ENCODE peak calls at places on chromosomes 4 and X, in eight cellular contexts. One of them, this sample, is unnamed.

GRCh38 chr4:81436928-81437327 is 34.8 kb downstream of the RASGEF1B start:
- DNase-seq in NCI-H1417: no peak
- DNase-seq in activated CD8-positive, alpha-beta memory T cell treated with anti-CD3 and anti-CD28 coated beads, Interleukin-2, amount 50 U/mL, for 48 hours: no peak
- DNase-seq in HepG2: no peak
- DNase-seq in fibroblast of pulmonary artery: no peak
- DNase-seq in activated naive CD8-positive, alpha-beta T cell treated with anti-CD3 and anti-CD28 coated beads for 36 hours: no peak
- DNase-seq in nephron progenitor cell: no peak
- DNase-seq in effector CD4-positive, alpha-beta T cell: no peak
- DNase-seq in this sample: no peak

GRCh38 chrX:40945366-40945713 is 139.9 kb upstream of the USP9X start:
- DNase-seq in NCI-H1417: no peak
- DNase-seq in activated CD8-positive, alpha-beta memory T cell treated with anti-CD3 and anti-CD28 coated beads, Interleukin-2, amount 50 U/mL, for 48 hours: no peak
- DNase-seq in HepG2: no peak
- DNase-seq in fibroblast of pulmonary artery: peak
- DNase-seq in activated naive CD8-positive, alpha-beta T cell treated with anti-CD3 and anti-CD28 coated beads for 36 hours: no peak
- DNase-seq in nephron progenitor cell: no peak
- DNase-seq in effector CD4-positive, alpha-beta T cell: no peak
- DNase-seq in this sample: no peak

GRCh38 chr4:38745881-38746280 is 36.9 kb downstream of the TLR10 start:
- DNase-seq in NCI-H1417: no peak
- DNase-seq in activated CD8-positive, alpha-beta memory T cell treated with anti-CD3 and anti-CD28 coated beads, Interleukin-2, amount 50 U/mL, for 48 hours: no peak
- DNase-seq in HepG2: no peak
- DNase-seq in fibroblast of pulmonary artery: no peak
- DNase-seq in activated naive CD8-positive, alpha-beta T cell treated with anti-CD3 and anti-CD28 coated beads for 36 hours: no peak
- DNase-seq in nephron progenitor cell: no peak
- DNase-seq in effector CD4-positive, alpha-beta T cell: no peak
- DNase-seq in this sample: no peak

GRCh38 chr4:156983366-156983765 is 11.8 kb upstream of the PDGFC start:
- DNase-seq in NCI-H1417: no peak
- DNase-seq in activated CD8-positive, alpha-beta memory T cell treated with anti-CD3 and anti-CD28 coated beads, Interleukin-2, amount 50 U/mL, for 48 hours: no peak
- DNase-seq in HepG2: no peak
- DNase-seq in fibroblast of pulmonary artery: peak
- DNase-seq in activated naive CD8-positive, alpha-beta T cell treated with anti-CD3 and anti-CD28 coated beads for 36 hours: no peak
- DNase-seq in nephron progenitor cell: no peak
- DNase-seq in effector CD4-positive, alpha-beta T cell: no peak
- DNase-seq in this sample: no peak

GRCh38 chr4:73870778-73871177 is 1.6 kb downstream of the CXCL1 start:
- DNase-seq in NCI-H1417: no peak
- DNase-seq in activated CD8-positive, alpha-beta memory T cell treated with anti-CD3 and anti-CD28 coated beads, Interleukin-2, amount 50 U/mL, for 48 hours: no peak
- DNase-seq in HepG2: no peak
- DNase-seq in fibroblast of pulmonary artery: peak
- DNase-seq in activated naive CD8-positive, alpha-beta T cell treated with anti-CD3 and anti-CD28 coated beads for 36 hours: no peak
- DNase-seq in nephron progenitor cell: no peak
- DNase-seq in effector CD4-positive, alpha-beta T cell: no peak
- DNase-seq in this sample: no peak

GRCh38 chr4:170591076-170591475 is 501.3 kb upstream of the AADAT start:
- DNase-seq in NCI-H1417: no peak
- DNase-seq in activated CD8-positive, alpha-beta memory T cell treated with anti-CD3 and anti-CD28 coated beads, Interleukin-2, amount 50 U/mL, for 48 hours: no peak
- DNase-seq in HepG2: no peak
- DNase-seq in fibroblast of pulmonary artery: no peak
- DNase-seq in activated naive CD8-positive, alpha-beta T cell treated with anti-CD3 and anti-CD28 coated beads for 36 hours: no peak
- DNase-seq in nephron progenitor cell: no peak
- DNase-seq in effector CD4-positive, alpha-beta T cell: no peak
- DNase-seq in this sample: no peak

GRCh38 chrX:12767856-12768255 is 23.4 kb upstream of the PRPS2 start:
- DNase-seq in NCI-H1417: no peak
- DNase-seq in activated CD8-positive, alpha-beta memory T cell treated with anti-CD3 and anti-CD28 coated beads, Interleukin-2, amount 50 U/mL, for 48 hours: no peak
- DNase-seq in HepG2: no peak
- DNase-seq in fibroblast of pulmonary artery: no peak
- DNase-seq in activated naive CD8-positive, alpha-beta T cell treated with anti-CD3 and anti-CD28 coated beads for 36 hours: no peak
- DNase-seq in nephron progenitor cell: no peak
- DNase-seq in effector CD4-positive, alpha-beta T cell: no peak
- DNase-seq in this sample: no peak

GRCh38 chr4:2395038-2395437 is 23.4 kb downstream of the ZFYVE28 start:
- DNase-seq in NCI-H1417: no peak
- DNase-seq in activated CD8-positive, alpha-beta memory T cell treated with anti-CD3 and anti-CD28 coated beads, Interleukin-2, amount 50 U/mL, for 48 hours: no peak
- DNase-seq in HepG2: no peak
- DNase-seq in fibroblast of pulmonary artery: peak
- DNase-seq in activated naive CD8-positive, alpha-beta T cell treated with anti-CD3 and anti-CD28 coated beads for 36 hours: no peak
- DNase-seq in nephron progenitor cell: no peak
- DNase-seq in effector CD4-positive, alpha-beta T cell: no peak
- DNase-seq in this sample: no peak

GRCh38 chr4:170652571-170652970 is 562.8 kb upstream of the AADAT start:
- DNase-seq in NCI-H1417: no peak
- DNase-seq in activated CD8-positive, alpha-beta memory T cell treated with anti-CD3 and anti-CD28 coated beads, Interleukin-2, amount 50 U/mL, for 48 hours: no peak
- DNase-seq in HepG2: no peak
- DNase-seq in fibroblast of pulmonary artery: no peak
- DNase-seq in activated naive CD8-positive, alpha-beta T cell treated with anti-CD3 and anti-CD28 coated beads for 36 hours: no peak
- DNase-seq in nephron progenitor cell: no peak
- DNase-seq in effector CD4-positive, alpha-beta T cell: no peak
- DNase-seq in this sample: no peak

GRCh38 chrX:24837966-24838365 is 144.2 kb downstream of the POLA1 start:
- DNase-seq in NCI-H1417: no peak
- DNase-seq in activated CD8-positive, alpha-beta memory T cell treated with anti-CD3 and anti-CD28 coated beads, Interleukin-2, amount 50 U/mL, for 48 hours: no peak
- DNase-seq in HepG2: no peak
- DNase-seq in fibroblast of pulmonary artery: no peak
- DNase-seq in activated naive CD8-positive, alpha-beta T cell treated with anti-CD3 and anti-CD28 coated beads for 36 hours: no peak
- DNase-seq in nephron progenitor cell: no peak
- DNase-seq in effector CD4-positive, alpha-beta T cell: no peak
- DNase-seq in this sample: no peak

GRCh38 chr4:123481034-123481433 is 84.4 kb downstream of the SPRY1 start:
- DNase-seq in NCI-H1417: no peak
- DNase-seq in activated CD8-positive, alpha-beta memory T cell treated with anti-CD3 and anti-CD28 coated beads, Interleukin-2, amount 50 U/mL, for 48 hours: no peak
- DNase-seq in HepG2: no peak
- DNase-seq in fibroblast of pulmonary artery: peak
- DNase-seq in activated naive CD8-positive, alpha-beta T cell treated with anti-CD3 and anti-CD28 coated beads for 36 hours: no peak
- DNase-seq in nephron progenitor cell: no peak
- DNase-seq in effector CD4-positive, alpha-beta T cell: no peak
- DNase-seq in this sample: peak

GRCh38 chrX:31609130-31609529 is 537.3 kb upstream of the FTHL17 start:
- DNase-seq in NCI-H1417: no peak
- DNase-seq in activated CD8-positive, alpha-beta memory T cell treated with anti-CD3 and anti-CD28 coated beads, Interleukin-2, amount 50 U/mL, for 48 hours: no peak
- DNase-seq in HepG2: no peak
- DNase-seq in fibroblast of pulmonary artery: peak
- DNase-seq in activated naive CD8-positive, alpha-beta T cell treated with anti-CD3 and anti-CD28 coated beads for 36 hours: no peak
- DNase-seq in nephron progenitor cell: no peak
- DNase-seq in effector CD4-positive, alpha-beta T cell: no peak
- DNase-seq in this sample: no peak

GRCh38 chr4:87235020-87235671 is 14.7 kb upstream of the KLHL8 start:
- DNase-seq in NCI-H1417: no peak
- DNase-seq in activated CD8-positive, alpha-beta memory T cell treated with anti-CD3 and anti-CD28 coated beads, Interleukin-2, amount 50 U/mL, for 48 hours: no peak
- DNase-seq in HepG2: no peak
- DNase-seq in fibroblast of pulmonary artery: no peak
- DNase-seq in activated naive CD8-positive, alpha-beta T cell treated with anti-CD3 and anti-CD28 coated beads for 36 hours: no peak
- DNase-seq in nephron progenitor cell: no peak
- DNase-seq in effector CD4-positive, alpha-beta T cell: no peak
- DNase-seq in this sample: no peak

GRCh38 chr4:111639876-111640275 is 505.4 kb upstream of the FAM241A start:
- DNase-seq in NCI-H1417: no peak
- DNase-seq in activated CD8-positive, alpha-beta memory T cell treated with anti-CD3 and anti-CD28 coated beads, Interleukin-2, amount 50 U/mL, for 48 hours: no peak
- DNase-seq in HepG2: no peak
- DNase-seq in fibroblast of pulmonary artery: peak
- DNase-seq in activated naive CD8-positive, alpha-beta T cell treated with anti-CD3 and anti-CD28 coated beads for 36 hours: no peak
- DNase-seq in nephron progenitor cell: no peak
- DNase-seq in effector CD4-positive, alpha-beta T cell: no peak
- DNase-seq in this sample: no peak

GRCh38 chr4:185123479-185123878 is 19.6 kb upstream of the SLC25A4 start:
- DNase-seq in NCI-H1417: no peak
- DNase-seq in activated CD8-positive, alpha-beta memory T cell treated with anti-CD3 and anti-CD28 coated beads, Interleukin-2, amount 50 U/mL, for 48 hours: no peak
- DNase-seq in HepG2: no peak
- DNase-seq in fibroblast of pulmonary artery: no peak
- DNase-seq in activated naive CD8-positive, alpha-beta T cell treated with anti-CD3 and anti-CD28 coated beads for 36 hours: no peak
- DNase-seq in nephron progenitor cell: no peak
- DNase-seq in effector CD4-positive, alpha-beta T cell: no peak
- DNase-seq in this sample: no peak

GRCh38 chrX:154399527-154400368 is 1.6 kb downstream of the RPL10 start:
- DNase-seq in NCI-H1417: no peak
- DNase-seq in activated CD8-positive, alpha-beta memory T cell treated with anti-CD3 and anti-CD28 coated beads, Interleukin-2, amount 50 U/mL, for 48 hours: no peak
- DNase-seq in HepG2: no peak
- DNase-seq in fibroblast of pulmonary artery: no peak
- DNase-seq in activated naive CD8-positive, alpha-beta T cell treated with anti-CD3 and anti-CD28 coated beads for 36 hours: no peak
- DNase-seq in nephron progenitor cell: no peak
- DNase-seq in effector CD4-positive, alpha-beta T cell: no peak
- DNase-seq in this sample: peak

GRCh38 chr4:107283587-107284559 is 247.8 kb upstream of the DKK2 start:
- DNase-seq in NCI-H1417: no peak
- DNase-seq in activated CD8-positive, alpha-beta memory T cell treated with anti-CD3 and anti-CD28 coated beads, Interleukin-2, amount 50 U/mL, for 48 hours: no peak
- DNase-seq in HepG2: no peak
- DNase-seq in fibroblast of pulmonary artery: peak
- DNase-seq in activated naive CD8-positive, alpha-beta T cell treated with anti-CD3 and anti-CD28 coated beads for 36 hours: no peak
- DNase-seq in nephron progenitor cell: peak
- DNase-seq in effector CD4-positive, alpha-beta T cell: no peak
- DNase-seq in this sample: no peak

GRCh38 chrX:41452972-41453371 is 5.8 kb downstream of the NYX start:
- DNase-seq in NCI-H1417: no peak
- DNase-seq in activated CD8-positive, alpha-beta memory T cell treated with anti-CD3 and anti-CD28 coated beads, Interleukin-2, amount 50 U/mL, for 48 hours: no peak
- DNase-seq in HepG2: no peak
- DNase-seq in fibroblast of pulmonary artery: peak
- DNase-seq in activated naive CD8-positive, alpha-beta T cell treated with anti-CD3 and anti-CD28 coated beads for 36 hours: no peak
- DNase-seq in nephron progenitor cell: no peak
- DNase-seq in effector CD4-positive, alpha-beta T cell: no peak
- DNase-seq in this sample: no peak

GRCh38 chr4:130486186-130486585 is 1390.2 kb downstream of the C4orf33 start:
- DNase-seq in NCI-H1417: no peak
- DNase-seq in activated CD8-positive, alpha-beta memory T cell treated with anti-CD3 and anti-CD28 coated beads, Interleukin-2, amount 50 U/mL, for 48 hours: no peak
- DNase-seq in HepG2: no peak
- DNase-seq in fibroblast of pulmonary artery: peak
- DNase-seq in activated naive CD8-positive, alpha-beta T cell treated with anti-CD3 and anti-CD28 coated beads for 36 hours: no peak
- DNase-seq in nephron progenitor cell: no peak
- DNase-seq in effector CD4-positive, alpha-beta T cell: no peak
- DNase-seq in this sample: no peak

GRCh38 chr4:6325791-6326290 is 56.2 kb downstream of the WFS1 start:
- DNase-seq in NCI-H1417: no peak
- DNase-seq in activated CD8-positive, alpha-beta memory T cell treated with anti-CD3 and anti-CD28 coated beads, Interleukin-2, amount 50 U/mL, for 48 hours: no peak
- DNase-seq in HepG2: no peak
- DNase-seq in fibroblast of pulmonary artery: no peak
- DNase-seq in activated naive CD8-positive, alpha-beta T cell treated with anti-CD3 and anti-CD28 coated beads for 36 hours: no peak
- DNase-seq in nephron progenitor cell: no peak
- DNase-seq in effector CD4-positive, alpha-beta T cell: no peak
- DNase-seq in this sample: no peak

GRCh38 chr4:97235516-97235915 is 907.8 kb downstream of the STPG2 start:
- DNase-seq in NCI-H1417: no peak
- DNase-seq in activated CD8-positive, alpha-beta memory T cell treated with anti-CD3 and anti-CD28 coated beads, Interleukin-2, amount 50 U/mL, for 48 hours: no peak
- DNase-seq in HepG2: no peak
- DNase-seq in fibroblast of pulmonary artery: no peak
- DNase-seq in activated naive CD8-positive, alpha-beta T cell treated with anti-CD3 and anti-CD28 coated beads for 36 hours: no peak
- DNase-seq in nephron progenitor cell: no peak
- DNase-seq in effector CD4-positive, alpha-beta T cell: no peak
- DNase-seq in this sample: no peak

GRCh38 chr4:82951196-82951595 is 50.7 kb downstream of the THAP9 start:
- DNase-seq in NCI-H1417: no peak
- DNase-seq in activated CD8-positive, alpha-beta memory T cell treated with anti-CD3 and anti-CD28 coated beads, Interleukin-2, amount 50 U/mL, for 48 hours: no peak
- DNase-seq in HepG2: no peak
- DNase-seq in fibroblast of pulmonary artery: no peak
- DNase-seq in activated naive CD8-positive, alpha-beta T cell treated with anti-CD3 and anti-CD28 coated beads for 36 hours: no peak
- DNase-seq in nephron progenitor cell: no peak
- DNase-seq in effector CD4-positive, alpha-beta T cell: no peak
- DNase-seq in this sample: no peak

GRCh38 chr4:73252001-73252400 is 6.6 kb downstream of the ANKRD17 start:
- DNase-seq in NCI-H1417: no peak
- DNase-seq in activated CD8-positive, alpha-beta memory T cell treated with anti-CD3 and anti-CD28 coated beads, Interleukin-2, amount 50 U/mL, for 48 hours: no peak
- DNase-seq in HepG2: no peak
- DNase-seq in fibroblast of pulmonary artery: no peak
- DNase-seq in activated naive CD8-positive, alpha-beta T cell treated with anti-CD3 and anti-CD28 coated beads for 36 hours: no peak
- DNase-seq in nephron progenitor cell: no peak
- DNase-seq in effector CD4-positive, alpha-beta T cell: no peak
- DNase-seq in this sample: no peak

GRCh38 chr4:77052352-77052751 is 23.4 kb downstream of the CCNI start:
- DNase-seq in NCI-H1417: peak
- DNase-seq in activated CD8-positive, alpha-beta memory T cell treated with anti-CD3 and anti-CD28 coated beads, Interleukin-2, amount 50 U/mL, for 48 hours: peak
- DNase-seq in HepG2: peak
- DNase-seq in fibroblast of pulmonary artery: peak
- DNase-seq in activated naive CD8-positive, alpha-beta T cell treated with anti-CD3 and anti-CD28 coated beads for 36 hours: peak
- DNase-seq in nephron progenitor cell: peak
- DNase-seq in effector CD4-positive, alpha-beta T cell: peak
- DNase-seq in this sample: peak

GRCh38 chr4:66284991-66285451 is 614.7 kb upstream of the EPHA5 start:
- DNase-seq in NCI-H1417: no peak
- DNase-seq in activated CD8-positive, alpha-beta memory T cell treated with anti-CD3 and anti-CD28 coated beads, Interleukin-2, amount 50 U/mL, for 48 hours: no peak
- DNase-seq in HepG2: no peak
- DNase-seq in fibroblast of pulmonary artery: no peak
- DNase-seq in activated naive CD8-positive, alpha-beta T cell treated with anti-CD3 and anti-CD28 coated beads for 36 hours: no peak
- DNase-seq in nephron progenitor cell: no peak
- DNase-seq in effector CD4-positive, alpha-beta T cell: no peak
- DNase-seq in this sample: no peak

GRCh38 chrX:99705696-99706095 is 704.4 kb downstream of the PCDH19 start:
- DNase-seq in NCI-H1417: no peak
- DNase-seq in activated CD8-positive, alpha-beta memory T cell treated with anti-CD3 and anti-CD28 coated beads, Interleukin-2, amount 50 U/mL, for 48 hours: no peak
- DNase-seq in HepG2: no peak
- DNase-seq in fibroblast of pulmonary artery: no peak
- DNase-seq in activated naive CD8-positive, alpha-beta T cell treated with anti-CD3 and anti-CD28 coated beads for 36 hours: no peak
- DNase-seq in nephron progenitor cell: no peak
- DNase-seq in effector CD4-positive, alpha-beta T cell: no peak
- DNase-seq in this sample: no peak

GRCh38 chrX:2500091-2500680 is 590 bp downstream of the DHRSX start:
- DNase-seq in NCI-H1417: no peak
- DNase-seq in activated CD8-positive, alpha-beta memory T cell treated with anti-CD3 and anti-CD28 coated beads, Interleukin-2, amount 50 U/mL, for 48 hours: peak
- DNase-seq in HepG2: peak
- DNase-seq in fibroblast of pulmonary artery: peak
- DNase-seq in activated naive CD8-positive, alpha-beta T cell treated with anti-CD3 and anti-CD28 coated beads for 36 hours: peak
- DNase-seq in nephron progenitor cell: peak
- DNase-seq in effector CD4-positive, alpha-beta T cell: no peak
- DNase-seq in this sample: peak

GRCh38 chr4:119748853-119749252 is 120.2 kb upstream of the PDE5A start:
- DNase-seq in NCI-H1417: no peak
- DNase-seq in activated CD8-positive, alpha-beta memory T cell treated with anti-CD3 and anti-CD28 coated beads, Interleukin-2, amount 50 U/mL, for 48 hours: no peak
- DNase-seq in HepG2: no peak
- DNase-seq in fibroblast of pulmonary artery: no peak
- DNase-seq in activated naive CD8-positive, alpha-beta T cell treated with anti-CD3 and anti-CD28 coated beads for 36 hours: no peak
- DNase-seq in nephron progenitor cell: no peak
- DNase-seq in effector CD4-positive, alpha-beta T cell: no peak
- DNase-seq in this sample: no peak

GRCh38 chr4:99594818-99595217 is 20.2 kb downstream of the MTTP start:
- DNase-seq in NCI-H1417: no peak
- DNase-seq in activated CD8-positive, alpha-beta memory T cell treated with anti-CD3 and anti-CD28 coated beads, Interleukin-2, amount 50 U/mL, for 48 hours: no peak
- DNase-seq in HepG2: no peak
- DNase-seq in fibroblast of pulmonary artery: no peak
- DNase-seq in activated naive CD8-positive, alpha-beta T cell treated with anti-CD3 and anti-CD28 coated beads for 36 hours: no peak
- DNase-seq in nephron progenitor cell: no peak
- DNase-seq in effector CD4-positive, alpha-beta T cell: no peak
- DNase-seq in this sample: no peak

GRCh38 chr4:123616970-123617392 is 220.4 kb downstream of the SPRY1 start:
- DNase-seq in NCI-H1417: peak
- DNase-seq in activated CD8-positive, alpha-beta memory T cell treated with anti-CD3 and anti-CD28 coated beads, Interleukin-2, amount 50 U/mL, for 48 hours: no peak
- DNase-seq in HepG2: no peak
- DNase-seq in fibroblast of pulmonary artery: peak
- DNase-seq in activated naive CD8-positive, alpha-beta T cell treated with anti-CD3 and anti-CD28 coated beads for 36 hours: peak
- DNase-seq in nephron progenitor cell: peak
- DNase-seq in effector CD4-positive, alpha-beta T cell: peak
- DNase-seq in this sample: peak

GRCh38 chr4:109816082-109816442 is 500 bp downstream of the GAR1 start:
- DNase-seq in NCI-H1417: no peak
- DNase-seq in activated CD8-positive, alpha-beta memory T cell treated with anti-CD3 and anti-CD28 coated beads, Interleukin-2, amount 50 U/mL, for 48 hours: peak
- DNase-seq in HepG2: no peak
- DNase-seq in fibroblast of pulmonary artery: no peak
- DNase-seq in activated naive CD8-positive, alpha-beta T cell treated with anti-CD3 and anti-CD28 coated beads for 36 hours: peak
- DNase-seq in nephron progenitor cell: peak
- DNase-seq in effector CD4-positive, alpha-beta T cell: peak
- DNase-seq in this sample: peak

GRCh38 chr4:171846232-171846631 is 33.0 kb downstream of the GALNTL6 start:
- DNase-seq in NCI-H1417: peak
- DNase-seq in activated CD8-positive, alpha-beta memory T cell treated with anti-CD3 and anti-CD28 coated beads, Interleukin-2, amount 50 U/mL, for 48 hours: no peak
- DNase-seq in HepG2: peak
- DNase-seq in fibroblast of pulmonary artery: peak
- DNase-seq in activated naive CD8-positive, alpha-beta T cell treated with anti-CD3 and anti-CD28 coated beads for 36 hours: no peak
- DNase-seq in nephron progenitor cell: peak
- DNase-seq in effector CD4-positive, alpha-beta T cell: no peak
- DNase-seq in this sample: peak

GRCh38 chr4:154711522-154711921 is 32.3 kb upstream of the LRAT start:
- DNase-seq in NCI-H1417: no peak
- DNase-seq in activated CD8-positive, alpha-beta memory T cell treated with anti-CD3 and anti-CD28 coated beads, Interleukin-2, amount 50 U/mL, for 48 hours: no peak
- DNase-seq in HepG2: no peak
- DNase-seq in fibroblast of pulmonary artery: no peak
- DNase-seq in activated naive CD8-positive, alpha-beta T cell treated with anti-CD3 and anti-CD28 coated beads for 36 hours: no peak
- DNase-seq in nephron progenitor cell: no peak
- DNase-seq in effector CD4-positive, alpha-beta T cell: no peak
- DNase-seq in this sample: no peak

GRCh38 chr4:5816851-5817375 is 76.0 kb downstream of the CRMP1 start:
- DNase-seq in NCI-H1417: no peak
- DNase-seq in activated CD8-positive, alpha-beta memory T cell treated with anti-CD3 and anti-CD28 coated beads, Interleukin-2, amount 50 U/mL, for 48 hours: no peak
- DNase-seq in HepG2: no peak
- DNase-seq in fibroblast of pulmonary artery: no peak
- DNase-seq in activated naive CD8-positive, alpha-beta T cell treated with anti-CD3 and anti-CD28 coated beads for 36 hours: no peak
- DNase-seq in nephron progenitor cell: no peak
- DNase-seq in effector CD4-positive, alpha-beta T cell: no peak
- DNase-seq in this sample: no peak

This sample was measured in activated CD8-positive, alpha-beta T cell treated with anti-CD3 and anti-CD28 coated beads for 36 hours.